ENCODE peak calls at places on chromosomes 1 and 21, in six cellular contexts. One of them, this sample, is unnamed.

GRCh38 chr1:23202263-23202749 is 15.0 kb downstream of the HTR1D start:
- DNase-seq in IMR-90: peak
- DNase-seq in neuronal stem cell: no peak
- DNase-seq in mesendoderm: no peak
- DNase-seq in H1: no peak
- DNase-seq in mesenchymal stem cell: peak
- DNase-seq in this sample: no peak

GRCh38 chr1:3650248-3651010 is 526 bp upstream of the WRAP73 start:
- DNase-seq in IMR-90: no peak
- DNase-seq in neuronal stem cell: no peak
- DNase-seq in mesendoderm: no peak
- DNase-seq in H1: no peak
- DNase-seq in mesenchymal stem cell: no peak
- DNase-seq in this sample: no peak

GRCh38 chr1:38465463-38465862 is 394.1 kb downstream of the RRAGC start:
- DNase-seq in IMR-90: no peak
- DNase-seq in neuronal stem cell: no peak
- DNase-seq in mesendoderm: no peak
- DNase-seq in H1: no peak
- DNase-seq in mesenchymal stem cell: no peak
- DNase-seq in this sample: no peak

GRCh38 chr21:27840273-27840672 is 873.4 kb upstream of the ADAMTS5 start:
- DNase-seq in IMR-90: no peak
- DNase-seq in neuronal stem cell: no peak
- DNase-seq in mesendoderm: no peak
- DNase-seq in H1: no peak
- DNase-seq in mesenchymal stem cell: no peak
- DNase-seq in this sample: no peak

GRCh38 chr21:20971296-20971921 is 26.8 kb upstream of the NCAM2 start:
- DNase-seq in IMR-90: peak
- DNase-seq in neuronal stem cell: peak
- DNase-seq in mesendoderm: peak
- DNase-seq in H1: peak
- DNase-seq in mesenchymal stem cell: peak
- DNase-seq in this sample: peak

GRCh38 chr1:172990598-172991215 is 60.0 kb downstream of the TNFSF18 start:
- DNase-seq in IMR-90: peak
- DNase-seq in neuronal stem cell: no peak
- DNase-seq in mesendoderm: no peak
- DNase-seq in H1: no peak
- DNase-seq in mesenchymal stem cell: peak
- DNase-seq in this sample: no peak

GRCh38 chr1:161198877-161199431 is at the start of gene ADAMTS4:
- DNase-seq in IMR-90: peak
- DNase-seq in neuronal stem cell: no peak
- DNase-seq in mesendoderm: peak
- DNase-seq in H1: no peak
- DNase-seq in mesenchymal stem cell: no peak
- DNase-seq in this sample: no peak

GRCh38 chr1:41436281-41437010 is 48.0 kb downstream of the EDN2 start:
- DNase-seq in IMR-90: no peak
- DNase-seq in neuronal stem cell: no peak
- DNase-seq in mesendoderm: peak
- DNase-seq in H1: no peak
- DNase-seq in mesenchymal stem cell: no peak
- DNase-seq in this sample: peak

GRCh38 chr1:100353988-100354387 is 1.7 kb downstream of the CDC14A start:
- DNase-seq in IMR-90: peak
- DNase-seq in neuronal stem cell: no peak
- DNase-seq in mesendoderm: peak
- DNase-seq in H1: no peak
- DNase-seq in mesenchymal stem cell: peak
- DNase-seq in this sample: peak

GRCh38 chr1:117181630-117182041 is 29.1 kb downstream of the VTCN1 start:
- DNase-seq in IMR-90: no peak
- DNase-seq in neuronal stem cell: no peak
- DNase-seq in mesendoderm: peak
- DNase-seq in H1: no peak
- DNase-seq in mesenchymal stem cell: no peak
- DNase-seq in this sample: peak
- H3K4me3 ChIP-seq in IMR-90: no peak
- H3K4me3 ChIP-seq in neuronal stem cell: no peak
- H3K4me3 ChIP-seq in mesendoderm: no peak
- H3K4me3 ChIP-seq in H1: no peak
- H3K4me3 ChIP-seq in mesenchymal stem cell: no peak
- H3K4me3 ChIP-seq in this sample: no peak

DNA sequence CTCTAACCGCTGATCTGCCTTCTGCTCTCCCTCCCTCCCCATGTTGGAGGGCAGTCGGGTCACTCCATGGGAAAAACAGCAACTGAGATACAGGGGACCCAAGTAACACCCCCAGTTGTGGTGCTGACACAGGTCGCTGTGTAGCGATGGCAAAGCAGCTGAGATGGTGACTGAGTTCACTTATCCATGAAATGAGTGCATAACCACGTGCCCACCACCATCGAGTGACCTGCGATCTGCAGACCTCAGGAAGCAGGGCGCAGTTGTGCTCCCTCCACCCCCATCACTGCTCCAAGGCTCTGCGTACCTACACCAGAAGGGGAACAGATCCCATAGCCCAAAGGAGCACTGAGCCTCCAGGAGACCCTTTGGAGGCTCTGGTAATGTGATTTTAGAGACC is 31.1 kb downstream of the KCNN3 start:
- DNase-seq in IMR-90: no peak
- DNase-seq in neuronal stem cell: no peak
- DNase-seq in mesendoderm: no peak
- DNase-seq in H1: no peak
- DNase-seq in mesenchymal stem cell: no peak
- DNase-seq in this sample: no peak
- H3K23ac ChIP-seq in IMR-90: no peak
- H3K23ac ChIP-seq in neuronal stem cell: peak
- H3K23ac ChIP-seq in mesendoderm: no peak
- H3K23ac ChIP-seq in H1: no peak
- H3K23ac ChIP-seq in mesenchymal stem cell: no peak
- H3K23ac ChIP-seq in this sample: no peak

DNA sequence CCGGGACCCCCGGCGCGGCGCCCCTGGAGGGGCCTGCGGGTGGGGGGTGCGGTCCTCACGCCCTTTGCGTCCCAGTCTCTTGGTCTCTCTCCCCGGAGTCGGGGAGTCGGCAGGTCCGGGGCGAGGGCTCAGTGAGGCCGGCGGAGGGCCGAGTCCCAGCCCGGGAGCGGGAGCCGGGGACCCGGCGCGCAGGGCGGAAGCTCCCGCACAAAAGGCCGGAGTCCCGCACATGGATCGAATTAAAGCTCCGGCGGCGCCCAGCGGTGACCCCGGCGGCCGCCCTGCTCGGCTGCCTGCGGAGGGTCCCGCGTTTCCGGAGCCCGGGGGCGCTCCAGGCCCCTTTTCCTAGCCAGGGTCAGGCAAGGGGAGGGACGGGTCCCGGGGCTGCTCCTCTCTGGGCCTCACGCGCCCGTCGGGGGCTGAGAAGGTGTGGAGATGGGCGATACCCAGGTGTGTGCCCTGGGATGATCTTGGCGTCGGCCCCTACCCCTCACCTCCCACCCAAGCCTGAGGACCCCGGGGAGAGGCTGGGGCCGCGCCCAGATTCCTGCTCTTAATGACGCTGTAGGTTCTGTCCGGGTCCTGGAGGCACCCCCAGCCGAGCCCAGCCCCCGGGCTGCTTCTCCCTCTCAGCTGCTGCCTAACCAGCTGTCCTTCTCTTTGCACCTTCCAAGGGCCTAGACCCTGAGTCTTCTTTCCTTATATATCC is 512 bp downstream of the FBLIM1 start:
- DNase-seq in IMR-90: no peak
- DNase-seq in neuronal stem cell: no peak
- DNase-seq in mesendoderm: no peak
- DNase-seq in H1: no peak
- DNase-seq in mesenchymal stem cell: peak
- DNase-seq in this sample: peak
- H3K4me3 ChIP-seq in IMR-90: peak
- H3K4me3 ChIP-seq in neuronal stem cell: peak
- H3K4me3 ChIP-seq in mesendoderm: peak
- H3K4me3 ChIP-seq in H1: peak
- H3K4me3 ChIP-seq in mesenchymal stem cell: peak
- H3K4me3 ChIP-seq in this sample: peak

GRCh38 chr1:16326833-16327404 is 25.4 kb downstream of the FBXO42 start:
- DNase-seq in IMR-90: no peak
- DNase-seq in neuronal stem cell: no peak
- DNase-seq in mesendoderm: no peak
- DNase-seq in H1: no peak
- DNase-seq in mesenchymal stem cell: no peak
- DNase-seq in this sample: no peak
- H3K23ac ChIP-seq in IMR-90: peak
- H3K23ac ChIP-seq in neuronal stem cell: no peak
- H3K23ac ChIP-seq in mesendoderm: no peak
- H3K23ac ChIP-seq in H1: no peak
- H3K23ac ChIP-seq in mesenchymal stem cell: no peak
- H3K23ac ChIP-seq in this sample: no peak

DNA sequence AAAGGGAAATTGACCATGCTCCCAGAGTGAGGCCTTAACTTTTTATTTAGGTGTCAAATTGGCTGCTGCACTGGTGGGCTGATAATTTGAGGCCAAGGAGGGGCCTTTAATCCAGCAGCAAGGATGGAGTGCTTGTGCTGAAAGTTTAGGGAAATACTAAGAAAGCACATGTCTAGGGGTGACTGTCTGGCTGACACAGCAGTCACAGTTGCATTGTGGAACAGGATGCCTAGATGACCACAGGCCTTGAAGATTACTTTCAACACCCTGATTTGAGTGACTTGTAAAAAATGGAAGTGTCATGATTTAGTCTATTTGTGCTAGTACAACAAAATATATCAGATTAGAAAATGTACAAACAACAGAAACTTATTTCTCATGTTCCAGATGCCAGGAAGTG is 57.7 kb downstream of the ZNF697 start:
- DNase-seq in IMR-90: no peak
- DNase-seq in neuronal stem cell: no peak
- DNase-seq in mesendoderm: no peak
- DNase-seq in H1: no peak
- DNase-seq in mesenchymal stem cell: no peak
- DNase-seq in this sample: no peak
- H3K4me3 ChIP-seq in IMR-90: no peak
- H3K4me3 ChIP-seq in neuronal stem cell: no peak
- H3K4me3 ChIP-seq in mesendoderm: no peak
- H3K4me3 ChIP-seq in H1: no peak
- H3K4me3 ChIP-seq in mesenchymal stem cell: no peak
- H3K4me3 ChIP-seq in this sample: no peak

DNA sequence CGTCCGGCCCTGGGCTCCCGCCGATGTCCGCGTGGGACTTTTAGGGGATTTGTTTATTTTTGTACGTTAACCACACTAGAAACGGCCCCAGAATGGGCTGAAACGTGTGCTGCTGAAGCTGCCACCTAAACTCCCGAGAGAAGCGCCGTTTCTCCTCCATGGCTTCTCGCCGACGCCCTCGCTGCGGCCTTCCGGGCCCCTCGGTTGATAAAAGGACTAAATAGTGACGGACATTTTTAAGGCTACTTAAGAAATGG is 678 bp upstream of the PTTG1IP start:
- DNase-seq in IMR-90: no peak
- DNase-seq in neuronal stem cell: no peak
- DNase-seq in mesendoderm: no peak
- DNase-seq in H1: no peak
- DNase-seq in mesenchymal stem cell: peak
- DNase-seq in this sample: no peak
- H3K23ac ChIP-seq in IMR-90: peak
- H3K23ac ChIP-seq in neuronal stem cell: peak
- H3K23ac ChIP-seq in mesendoderm: no peak
- H3K23ac ChIP-seq in H1: no peak
- H3K23ac ChIP-seq in mesenchymal stem cell: no peak
- H3K23ac ChIP-seq in this sample: no peak

DNA sequence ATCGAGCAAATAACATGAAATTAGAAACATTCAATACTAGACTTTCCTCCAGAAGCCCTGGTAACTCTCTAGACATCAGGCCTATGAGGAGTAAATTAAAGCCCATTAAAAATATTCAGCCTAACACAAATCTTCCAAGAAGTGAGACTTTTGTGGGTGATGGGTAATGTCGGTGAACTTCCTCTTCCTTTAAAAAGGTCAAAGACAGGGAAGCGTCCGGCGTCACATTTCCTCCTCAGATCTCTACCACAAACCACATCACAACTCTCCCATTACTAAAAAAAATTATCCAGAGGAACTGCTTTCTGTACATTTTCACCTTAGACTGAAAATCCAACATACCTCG is 1.4 kb downstream of the EIF4G3 start:
- DNase-seq in IMR-90: peak
- DNase-seq in neuronal stem cell: no peak
- DNase-seq in mesendoderm: no peak
- DNase-seq in H1: no peak
- DNase-seq in mesenchymal stem cell: peak
- DNase-seq in this sample: peak
- H3K4me3 ChIP-seq in IMR-90: peak
- H3K4me3 ChIP-seq in neuronal stem cell: peak
- H3K4me3 ChIP-seq in mesendoderm: peak
- H3K4me3 ChIP-seq in H1: peak
- H3K4me3 ChIP-seq in mesenchymal stem cell: peak
- H3K4me3 ChIP-seq in this sample: no peak